ENCODE peak calls at places on chromosomes 2 and 18, in ten cellular contexts. C is naive thymus-derived CD8-positive, alpha-beta T cell; O is CD8-positive, alpha-beta memory T cell; P is choroid plexus epithelial cell; V is HT1080; R is amniotic stem cell; L is activated naive CD4-positive, alpha-beta T cell; Y is stimulated activated CD4-positive, alpha-beta T cell treated with anti-CD3 and anti-CD28 coated beads, Interleukin-15, amount 100 ng/mL, for 1 hour; I is activated T-cell treated with anti-CD3 and anti-CD28 coated beads for 1 hour; Q is pons. M is an unnamed sample.

GRCh38 chr2:85998071-85998991 is 107.4 kb downstream of the POLR1A start:
- DNase-seq in O (no peak), V (no peak), I (no peak), P (peak), L (no peak), Y (no peak), Q (no peak), C (peak), R (peak), M (peak)

GRCh38 chr2:46601328-46601963 is 122.1 kb downstream of the TMEM247 start:
- DNase-seq in Q (peak), R (no peak), C (no peak), I (no peak), L (no peak), V (peak), O (no peak), Y (no peak), P (peak), M (no peak)

GRCh38 chr18:23337599-23338444 is 115.3 kb upstream of the RIOK3 start:
- DNase-seq in R (no peak), L (no peak), O (no peak), P (peak), Q (no peak), V (peak), C (no peak), Y (no peak), I (no peak), M (peak)

GRCh38 chr2:220855296-220855695 is 716.8 kb downstream of the EPHA4 start:
- DNase-seq in P (peak), Y (no peak), I (no peak), Q (no peak), V (peak), O (no peak), R (no peak), L (no peak), C (no peak), M (no peak)

GRCh38 chr2:109382236-109382930 is 231.4 kb downstream of the SEPTIN10 start:
- DNase-seq in C (no peak), O (no peak), V (no peak), L (no peak), I (no peak), Q (no peak), Y (no peak), R (no peak), P (no peak), M (no peak)

GRCh38 chr2:47094519-47095155 is 60.5 kb downstream of the STPG4 start:
- DNase-seq in Q (no peak), I (no peak), C (no peak), V (no peak), R (no peak), P (no peak), Y (no peak), L (no peak), O (no peak), M (no peak)

GRCh38 chr2:36330456-36331395 is 24.9 kb upstream of the CRIM1 start:
- DNase-seq in R (no peak), Q (no peak), V (no peak), Y (no peak), P (no peak), C (no peak), O (no peak), I (no peak), L (no peak), M (no peak)

GRCh38 chr18:13436596-13436995 is 218.0 kb downstream of the LDLRAD4 start:
- DNase-seq in R (no peak), V (no peak), L (peak), I (peak), C (peak), Q (no peak), Y (peak), P (no peak), O (no peak), M (no peak)

GRCh38 chr2:130836501-130837174 is at the start of gene ARHGEF4:
- DNase-seq in O (no peak), R (no peak), C (no peak), P (no peak), L (no peak), Y (no peak), I (no peak), V (no peak), Q (no peak), M (no peak)

GRCh38 chr2:219538488-219539294 is 4.9 kb downstream of the CHPF start:
- DNase-seq in C (no peak), I (no peak), P (peak), Q (no peak), O (no peak), L (no peak), V (no peak), Y (no peak), R (no peak), M (no peak)

GRCh38 chr2:190947139-190947538 is 66.5 kb downstream of the GLS start:
- DNase-seq in O (no peak), C (no peak), P (peak), Q (no peak), Y (no peak), L (no peak), I (no peak), V (no peak), R (no peak), M (no peak)

GRCh38 chr2:39469807-39470206 is 32.7 kb upstream of the MAP4K3 start:
- DNase-seq in V (peak), P (peak), O (no peak), Y (no peak), C (no peak), L (no peak), Q (peak), I (no peak), R (no peak), M (no peak)

GRCh38 chr2:239240480-239240881 is 160.3 kb downstream of the HDAC4 start:
- DNase-seq in R (no peak), L (no peak), P (no peak), Y (no peak), Q (peak), V (no peak), O (no peak), C (no peak), I (no peak), M (no peak)

GRCh38 chr2:127400897-127401756 is 13.4 kb upstream of the MAP3K2 start:
- DNase-seq in V (peak), R (no peak), Q (no peak), Y (no peak), O (no peak), I (no peak), P (peak), C (no peak), L (no peak), M (no peak)

M was measured in DMS 273 treated with DMSO at 0.1 percent for 48 hours.